ENCODE peak calls at places on chromosomes 16 and 17, in ten cellular contexts. C is foreskin fibroblast; F is cardiac muscle cell; H is stimulated activated CD8-positive, alpha-beta memory T cell treated with anti-CD3 and anti-CD28 coated beads, Interleukin-12 subunit alpha, Interleukin-12 subunit beta, amount 100 ng/mL, for 1 hour; N is NCI-H2081; R is NCI-H2107; A is AG08396; W is heart right ventricle; T is T follicular helper cell; V is activated naive CD8-positive, alpha-beta T cell treated with anti-CD3 and anti-CD28 coated beads for 36 hours. J is an unnamed sample.

GRCh38 chr17:70134777-70135176 is 34.6 kb upstream of the KCNJ2 start:
- DNase-seq in A (no peak), V (no peak), C (no peak), N (no peak), H (no peak), W (no peak), R (no peak), F (no peak), T (no peak), J (no peak)

GRCh38 chr17:70089513-70090148 is 14.6 kb downstream of the KCNJ16 start:
- DNase-seq in H (no peak), R (no peak), W (no peak), V (no peak), N (no peak), C (no peak), T (no peak), A (no peak), F (no peak), J (no peak)

GRCh38 chr16:734208-734980 is 6.4 kb downstream of the CIAO3 start:
- DNase-seq in W (no peak), T (no peak), H (no peak), A (no peak), N (no peak), R (no peak), V (no peak), F (no peak), C (no peak), J (no peak)

GRCh38 chr16:79184464-79184863 is 416.1 kb downstream of the MAF start:
- DNase-seq in C (no peak), R (no peak), A (no peak), H (no peak), F (no peak), V (no peak), W (no peak), T (no peak), N (no peak), J (no peak)

GRCh38 chr17:50129303-50129945 is 536 bp downstream of the SAMD14 start:
- DNase-seq in W (no peak), C (peak; percentile 54), R (no peak), N (no peak), T (peak; percentile 29), A (peak; percentile 79), F (no peak), V (peak; percentile 35), H (no peak), J (no peak)

GRCh38 chr17:16286009-16286946 is 67.0 kb downstream of the CENPV start:
- DNase-seq in A (peak; percentile 85), R (no peak), W (peak; percentile 82), F (peak; percentile 88), V (peak; percentile 82), T (peak; percentile 39), H (peak; percentile 58), N (no peak), C (peak; percentile 96), J (no peak)

GRCh38 chr16:17635183-17635582 is 164.4 kb upstream of the XYLT1 start:
- DNase-seq in C (no peak), T (no peak), V (no peak), W (no peak), H (no peak), N (no peak), R (no peak), F (no peak), A (no peak), J (no peak)

GRCh38 chr16:81833751-81834150 is 54.7 kb downstream of the PLCG2 start:
- DNase-seq in T (no peak), W (no peak), N (no peak), R (no peak), V (no peak), C (no peak), A (no peak), F (no peak), H (no peak), J (no peak)

GRCh38 chr16:89602273-89602951 is 11.0 kb upstream of the DPEP1 start:
- DNase-seq in H (peak; percentile 41), C (peak; percentile 86), T (peak; percentile 22), R (no peak), W (peak; percentile 29), N (no peak), A (peak; percentile 91), V (peak; percentile 72), F (peak; percentile 44), J (no peak)

GRCh38 chr17:21042434-21043295 is at the start of gene USP22:
- DNase-seq in T (peak; percentile 21), N (no peak), C (no peak), A (peak; percentile 96), V (peak; percentile 54), R (peak; percentile 92), H (peak; percentile 9), F (peak; percentile 52), W (no peak), J (no peak)

GRCh38 chr17:16467044-16467443 is 24.9 kb downstream of the LRRC75A start:
- DNase-seq in F (no peak), A (no peak), T (no peak), R (no peak), W (no peak), V (no peak), H (no peak), N (no peak), C (no peak), J (no peak)

GRCh38 chr17:80978499-80979497 is 12.8 kb upstream of the CHMP6 start:
- DNase-seq in T (no peak), N (no peak), R (no peak), F (no peak), H (no peak), W (no peak), V (no peak), A (no peak), C (no peak), J (no peak)

GRCh38 chr16:10895053-10895946 is 18.3 kb downstream of the CIITA start:
- DNase-seq in H (no peak), T (no peak), W (peak; percentile 49), V (no peak), F (peak; percentile 82), R (no peak), A (peak; percentile 70), C (peak; percentile 21), N (no peak), J (no peak)

GRCh38 chr16:10556240-10556639 is 24.2 kb downstream of the EMP2 start:
- DNase-seq in F (no peak), A (no peak), W (no peak), T (no peak), R (no peak), C (no peak), V (no peak), H (no peak), N (no peak), J (no peak)

GRCh38 chr17:73874008-73874407 is 229.8 kb upstream of the SDK2 start:
- DNase-seq in N (no peak), C (no peak), F (no peak), V (no peak), T (no peak), H (no peak), A (no peak), W (no peak), R (no peak), J (no peak)

GRCh38 chr17:46013127-46013501 is 14.1 kb downstream of the STH start:
- DNase-seq in W (no peak), N (no peak), C (no peak), F (no peak), T (no peak), R (no peak), H (no peak), A (no peak), V (no peak), J (no peak)

J was measured in NCI-H2029 treated with DMSO at 0.1 percent for 48 hours.